ENCODE peak calls at places on chromosomes 11 and 22, in eight cellular contexts. N is posterior cingulate gyrus, U is DMS79, H is M059J, C is T-helper 22 cell, J is NCI-H1092 treated with DMSO at 0.1 percent for 48 hours, O is nucleus accumbens, Q is T follicular helper cell. M is an unnamed sample.

GRCh38 chr22:50340157-50340879 is 2.8 kb upstream of the PPP6R2 start:
- DNase-seq in H (no peak), Q (no peak), J (no peak), C (no peak), U (no peak), N (no peak), O (no peak), M (no peak)

GRCh38 chr22:36736701-36737320 is 33.3 kb upstream of the CACNG2 start:
- DNase-seq in H (no peak), N (no peak), J (no peak), O (no peak), Q (no peak), C (no peak), U (no peak), M (no peak)

GRCh38 chr11:41115066-41115465 is 344.4 kb downstream of the LRRC4C start:
- DNase-seq in J (no peak), C (no peak), O (no peak), H (no peak), Q (no peak), N (no peak), U (no peak), M (no peak)

GRCh38 chr22:43852605-43853327 is 9.5 kb downstream of the SULT4A1 start:
- DNase-seq in O (no peak), N (no peak), J (no peak), H (no peak), U (no peak), C (no peak), Q (no peak), M (no peak)

GRCh38 chr11:103071008-103071407 is 21.0 kb downstream of the DCUN1D5 start:
- DNase-seq in J (no peak), Q (no peak), C (no peak), O (no peak), N (no peak), U (no peak), H (no peak), M (no peak)

GRCh38 chr11:62015615-62016014 is 48.2 kb upstream of the FTH1 start:
- DNase-seq in Q (no peak), N (no peak), U (no peak), O (no peak), C (no peak), J (no peak), H (peak; percentile 28), M (no peak)

GRCh38 chr11:24880962-24881361 is 384.1 kb downstream of the LUZP2 start:
- DNase-seq in J (no peak), H (no peak), U (no peak), Q (no peak), O (no peak), C (no peak), N (no peak), M (no peak)

GRCh38 chr11:12535321-12535720 is 138.9 kb upstream of the TEAD1 start:
- DNase-seq in C (no peak), J (no peak), Q (no peak), O (no peak), N (no peak), U (no peak), H (no peak), M (no peak)

GRCh38 chr11:87033561-87033960 is 4.2 kb upstream of the TMEM135 start:
- DNase-seq in H (no peak), Q (no peak), C (no peak), U (no peak), N (no peak), J (no peak), O (no peak), M (no peak)

GRCh38 chr11:74685905-74686304 is 45.3 kb downstream of the CHRDL2 start:
- DNase-seq in N (no peak), J (no peak), O (no peak), H (no peak), U (no peak), Q (no peak), C (no peak), M (no peak)

GRCh38 chr11:43101113-43101512 is 210.7 kb upstream of the API5 start:
- DNase-seq in O (no peak), C (no peak), N (no peak), J (no peak), H (no peak), Q (no peak), U (no peak), M (no peak)

GRCh38 chr22:38220163-38220562 is 18.4 kb downstream of the MAFF start:
- DNase-seq in N (no peak), H (no peak), O (no peak), Q (no peak), U (no peak), C (no peak), J (no peak), M (no peak)

GRCh38 chr11:1202154-1202775 is 20.6 kb upstream of the MUC5B start:
- DNase-seq in O (no peak), Q (no peak), C (no peak), U (no peak), J (no peak), H (peak; percentile 27), N (peak; percentile 7), M (no peak)

GRCh38 chr11:122598971-122599370 is 56.6 kb upstream of the UBASH3B start:
- DNase-seq in N (no peak), Q (no peak), H (peak; percentile 59), C (no peak), O (no peak), J (no peak), U (no peak), M (no peak)

GRCh38 chr22:41816241-41816640 is 15.8 kb downstream of the CCDC134 start:
- DNase-seq in N (no peak), Q (no peak), C (no peak), O (no peak), J (no peak), U (no peak), H (no peak), M (no peak)

GRCh38 chr11:91188484-91188883 is 965.6 kb upstream of the CHORDC1 start:
- DNase-seq in O (no peak), U (no peak), J (no peak), N (no peak), C (no peak), Q (no peak), H (no peak), M (no peak)

GRCh38 chr11:69541501-69542313 is 60.2 kb downstream of the LINC01488 start:
- DNase-seq in H (peak; percentile 73), Q (no peak), U (peak; percentile 13), J (peak; percentile 14), C (no peak), O (no peak), N (no peak), M (no peak)

GRCh38 chr22:45768490-45768889 is 96.9 kb downstream of the ATXN10 start:
- DNase-seq in O (no peak), C (no peak), H (no peak), U (no peak), N (no peak), Q (no peak), J (no peak), M (no peak)

M was measured in frontal cortex.